ENCODE peak calls at places on chromosome 13, in seven cellular contexts. C is AG10803, R is retinal pigment epithelial cell, T is heart left ventricle, V is esophagus squamous epithelium, Y is GM13977, Q is ascending aorta. D is an unnamed sample.

GRCh38 chr13:109154546-109154945 is 525.1 kb downstream of the MYO16 start:
- DNase-seq in C (peak), R (peak), T (no peak), V (no peak), Y (no peak), Q (no peak), D (no peak)

GRCh38 chr13:77390391-77390790 is 63.5 kb upstream of the MYCBP2 start:
- DNase-seq in C (peak), R (no peak), T (no peak), V (no peak), Y (no peak), Q (no peak), D (no peak)

GRCh38 chr13:19155321-19155861 is 26.2 kb downstream of the TUBA3C start:
- DNase-seq in C (no peak), R (no peak), T (no peak), V (no peak), Y (no peak), Q (no peak), D (no peak)

GRCh38 chr13:61989984-61990383 is 574.3 kb upstream of the PCDH20 start:
- DNase-seq in C (no peak), R (no peak), T (no peak), V (no peak), Y (no peak), Q (no peak), D (no peak)

GRCh38 chr13:103188688-103189326 is 122.6 kb upstream of the SLC10A2 start:
- DNase-seq in C (no peak), R (no peak), T (no peak), V (no peak), Y (no peak), Q (no peak), D (no peak)

GRCh38 chr13:20219585-20219984 is 12.5 kb downstream of the GJB6 start:
- DNase-seq in C (no peak), R (no peak), T (no peak), V (no peak), Y (peak), Q (no peak), D (no peak)

GRCh38 chr13:110228936-110229904 is 77.7 kb downstream of the COL4A1 start:
- DNase-seq in C (peak), R (no peak), T (no peak), V (no peak), Y (no peak), Q (no peak), D (no peak)

GRCh38 chr13:113835461-113836274 is 28.2 kb downstream of the GAS6 start:
- DNase-seq in C (peak), R (no peak), T (no peak), V (no peak), Y (peak), Q (no peak), D (no peak)

GRCh38 chr13:41019027-41019487 is at the start of gene ELF1:
- DNase-seq in C (peak), R (peak), T (no peak), V (peak), Y (peak), Q (peak), D (no peak)

GRCh38 chr13:75467009-75467728 is 14.8 kb downstream of the TBC1D4 start:
- DNase-seq in C (no peak), R (no peak), T (no peak), V (no peak), Y (no peak), Q (no peak), D (no peak)

GRCh38 chr13:27168870-27169525 is 2.6 kb downstream of the USP12 start:
- DNase-seq in C (peak), R (no peak), T (no peak), V (no peak), Y (no peak), Q (no peak), D (no peak)

GRCh38 chr13:80529734-80530133 is 188.8 kb upstream of the SPRY2 start:
- DNase-seq in C (no peak), R (no peak), T (no peak), V (no peak), Y (no peak), Q (no peak), D (no peak)

GRCh38 chr13:104691765-104692164 is 1625.5 kb upstream of the SLC10A2 start:
- DNase-seq in C (no peak), R (no peak), T (no peak), V (no peak), Y (no peak), Q (no peak), D (no peak)

GRCh38 chr13:34458756-34459462 is 483.2 kb upstream of the NBEA start:
- DNase-seq in C (peak), R (no peak), T (no peak), V (no peak), Y (no peak), Q (no peak), D (no peak)

GRCh38 chr13:100394005-100394695 is 194.4 kb downstream of the GGACT start:
- DNase-seq in C (peak), R (no peak), T (no peak), V (no peak), Y (peak), Q (no peak), D (no peak)

GRCh38 chr13:26254583-26255102 is 714 bp downstream of the CDK8 start:
- DNase-seq in C (peak), R (peak), T (peak), V (peak), Y (peak), Q (peak), D (peak)

GRCh38 chr13:110914293-110915056 is 394 bp downstream of the ANKRD10 start:
- DNase-seq in C (peak), R (peak), T (peak), V (no peak), Y (peak), Q (peak), D (no peak)

GRCh38 chr13:112767506-112768471 is 78.0 kb downstream of the ATP11A start:
- DNase-seq in C (no peak), R (no peak), T (no peak), V (no peak), Y (peak), Q (no peak), D (no peak)

GRCh38 chr13:101309014-101309619 is 107.2 kb downstream of the NALCN start:
- DNase-seq in C (peak), R (no peak), T (no peak), V (no peak), Y (no peak), Q (no peak), D (no peak)

GRCh38 chr13:103101500-103101899 is 35.3 kb upstream of the SLC10A2 start:
- DNase-seq in C (no peak), R (no peak), T (no peak), V (no peak), Y (no peak), Q (no peak), D (no peak)

GRCh38 chr13:23375007-23375971 is 58.2 kb downstream of the SACS start:
- DNase-seq in C (peak), R (peak), T (peak), V (peak), Y (peak), Q (peak), D (peak)
- TF ChIP-seq CTCF in C (peak), R (no peak), T (peak), V (no peak), Y (peak), Q (peak), D (no peak)

DNA sequence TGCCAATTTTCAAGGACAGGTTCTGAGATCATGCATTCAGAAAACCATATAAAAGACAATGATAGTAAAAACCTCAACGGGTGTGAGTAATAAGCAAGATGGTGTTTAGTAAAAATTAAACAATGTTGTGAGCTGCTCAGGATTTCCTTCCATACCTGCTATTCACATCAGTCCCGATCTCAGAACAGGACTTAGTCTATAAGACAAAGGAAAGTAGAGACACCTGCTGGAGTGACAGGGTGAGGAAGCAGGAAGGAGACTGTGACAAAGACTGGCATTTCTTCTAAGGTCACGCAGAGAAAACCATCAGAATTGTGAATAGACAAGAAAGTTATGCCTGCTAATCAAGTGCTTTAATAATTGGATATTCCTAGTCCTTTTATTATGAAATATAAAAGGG is 648.0 kb downstream of the DACH1 start:
- DNase-seq in C (no peak), R (no peak), T (no peak), V (no peak), Y (no peak), Q (no peak), D (no peak)
- TF ChIP-seq CTCF in C (no peak), R (peak), T (peak), V (no peak), Y (peak), Q (peak), D (no peak)

DNA sequence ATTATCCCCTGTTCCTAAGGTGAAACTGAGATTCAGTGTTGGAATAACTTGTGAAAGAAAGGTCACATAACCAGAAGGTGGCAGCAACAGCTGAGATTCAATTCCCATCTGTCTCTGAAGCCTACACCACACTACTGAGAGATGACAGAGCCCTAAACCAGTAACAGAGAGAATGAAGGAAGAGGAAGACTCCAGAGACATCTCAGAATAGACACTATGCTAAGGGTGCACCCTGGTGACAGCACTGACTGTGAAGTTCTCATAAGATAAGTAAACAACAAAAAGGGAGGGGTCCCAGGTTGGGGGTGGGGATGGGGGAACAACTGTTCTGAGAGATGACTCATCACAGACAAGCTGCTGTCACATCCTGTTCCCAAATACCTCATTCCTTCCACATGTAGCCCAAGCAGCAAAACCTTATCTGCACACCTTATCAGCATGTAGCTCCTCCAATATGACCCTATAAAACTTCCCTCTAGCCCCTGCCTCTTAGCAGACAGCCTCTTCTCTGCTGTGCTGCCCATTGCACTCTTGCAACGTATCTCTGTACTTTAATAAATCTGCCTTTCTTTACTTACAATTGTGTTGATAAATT is 46.5 kb downstream of the UTP14C start:
- DNase-seq in C (peak), R (no peak), T (no peak), V (no peak), Y (peak), Q (no peak), D (no peak)
- TF ChIP-seq CTCF in C (peak), R (no peak), T (peak), V (no peak), Y (peak), Q (no peak), D (no peak)

GRCh38 chr13:23767806-23768205 is 121.4 kb downstream of the MIPEP start:
- DNase-seq in C (no peak), R (no peak), T (no peak), V (no peak), Y (no peak), Q (no peak), D (no peak)

GRCh38 chr13:23771966-23772365 is 117.2 kb downstream of the MIPEP start:
- DNase-seq in C (peak), R (peak), T (no peak), V (no peak), Y (no peak), Q (no peak), D (no peak)

GRCh38 chr13:23772717-23773116 is 116.5 kb downstream of the MIPEP start:
- DNase-seq in C (no peak), R (no peak), T (no peak), V (no peak), Y (no peak), Q (no peak), D (no peak)

GRCh38 chr13:23766939-23767338 is 122.3 kb downstream of the MIPEP start:
- DNase-seq in C (no peak), R (no peak), T (no peak), V (no peak), Y (no peak), Q (no peak), D (no peak)

DNA sequence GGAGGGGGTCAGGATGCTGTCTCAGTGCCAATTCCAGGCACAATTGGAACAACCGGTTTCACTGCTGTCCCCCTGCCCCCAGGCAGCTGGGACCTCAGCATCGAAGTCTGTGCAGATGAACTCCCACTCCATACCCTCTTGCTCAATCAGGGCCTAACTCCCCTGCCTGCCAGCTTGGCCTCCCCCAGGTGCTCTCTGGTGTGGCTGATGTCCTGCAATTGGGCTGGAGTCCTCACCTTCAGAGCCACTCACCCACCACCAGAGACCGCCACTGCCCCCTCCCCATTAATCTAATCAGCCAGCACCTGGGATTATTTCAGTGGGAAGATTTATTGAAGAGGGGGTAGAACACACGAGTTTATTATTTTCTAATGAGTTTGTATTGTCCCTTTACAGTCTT is 118.8 kb downstream of the MIPEP start:
- DNase-seq in C (no peak), R (no peak), T (no peak), V (no peak), Y (no peak), Q (no peak), D (no peak)
- TF ChIP-seq CTCF in C (no peak), R (no peak), T (no peak), V (no peak), Y (peak), Q (no peak), D (no peak)

GRCh38 chr13:22569830-22570229 is 610.9 kb upstream of the SGCG start:
- DNase-seq in C (no peak), R (no peak), T (no peak), V (no peak), Y (no peak), Q (no peak), D (no peak)
- TF ChIP-seq CTCF in C (no peak), R (peak), T (peak), V (no peak), Y (no peak), Q (no peak), D (no peak)

DNA sequence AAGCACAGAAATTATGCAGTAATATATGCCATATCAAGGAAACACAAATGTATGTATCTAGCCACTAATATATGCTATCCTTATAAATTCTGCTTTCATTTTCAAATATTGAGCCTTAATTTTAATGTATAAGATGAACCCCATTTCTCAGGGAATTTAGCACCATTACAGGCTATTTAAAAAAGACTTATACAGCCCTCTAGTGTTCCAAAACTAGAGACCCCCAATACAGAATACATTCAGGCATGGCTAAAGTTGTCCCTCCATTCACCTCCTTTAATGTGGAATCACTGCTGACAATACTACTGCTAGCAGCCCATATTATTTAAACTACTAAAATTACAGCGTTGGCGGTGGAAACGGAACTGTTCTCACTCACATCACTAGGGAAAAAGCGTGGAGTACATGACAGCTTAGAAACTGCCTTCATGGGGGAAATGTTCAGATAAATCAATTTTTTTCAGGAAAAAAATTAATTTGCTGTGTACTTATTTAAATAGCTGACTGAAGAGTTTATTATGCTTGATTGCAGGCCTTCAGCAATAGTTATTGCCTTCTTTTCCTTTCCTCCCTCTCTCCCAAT is 541.0 kb downstream of the PCDH9 start:
- DNase-seq in C (no peak), R (no peak), T (no peak), V (no peak), Y (no peak), Q (no peak), D (no peak)
- TF ChIP-seq CTCF in C (peak), R (peak), T (peak), V (no peak), Y (peak), Q (no peak), D (no peak)

DNA sequence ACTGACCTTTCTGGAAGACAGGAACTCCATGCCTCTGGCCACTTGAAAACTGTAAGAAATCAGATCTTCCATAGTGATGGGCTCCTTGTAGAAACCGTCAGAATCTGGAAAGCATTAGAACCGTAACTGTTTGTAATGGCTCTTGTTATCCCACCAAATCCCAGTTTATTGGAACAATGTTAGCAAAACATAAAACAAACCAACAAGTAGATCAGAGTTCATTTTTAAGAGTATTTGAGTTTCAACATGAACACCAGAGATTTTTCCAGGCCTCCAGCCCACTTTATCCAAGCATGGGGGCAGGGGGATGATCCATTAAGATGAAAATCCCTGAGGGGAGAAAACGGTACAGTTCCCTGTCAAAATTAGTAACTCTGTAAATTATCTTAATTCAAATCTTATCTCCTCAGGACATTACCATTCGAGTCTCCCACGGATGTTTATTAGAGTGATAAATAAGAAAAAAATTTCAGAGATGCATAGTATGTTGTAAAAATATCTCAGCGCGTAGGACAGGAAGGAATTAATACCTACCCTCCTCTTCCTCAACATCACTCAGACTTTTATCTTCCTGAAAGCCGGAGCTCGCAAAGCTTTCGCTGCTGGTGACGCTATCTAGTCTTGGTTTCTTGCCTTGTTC is 172.6 kb downstream of the FLT1 start:
- DNase-seq in C (peak), R (no peak), T (no peak), V (no peak), Y (no peak), Q (no peak), D (no peak)
- TF ChIP-seq CTCF in C (no peak), R (no peak), T (no peak), V (no peak), Y (no peak), Q (no peak), D (no peak)

GRCh38 chr13:43079392-43079931 is 56.1 kb downstream of the DNAJC15 start:
- DNase-seq in C (no peak), R (no peak), T (no peak), V (no peak), Y (no peak), Q (no peak), D (no peak)

GRCh38 chr13:43078399-43078798 is 55.0 kb downstream of the DNAJC15 start:
- DNase-seq in C (no peak), R (no peak), T (no peak), V (no peak), Y (no peak), Q (no peak), D (no peak)

GRCh38 chr13:43074824-43075510 is 51.6 kb downstream of the DNAJC15 start:
- DNase-seq in C (no peak), R (no peak), T (no peak), V (no peak), Y (no peak), Q (no peak), D (no peak)

GRCh38 chr13:43077906-43078305 is 54.5 kb downstream of the DNAJC15 start:
- DNase-seq in C (peak), R (no peak), T (no peak), V (no peak), Y (no peak), Q (no peak), D (no peak)

DNA sequence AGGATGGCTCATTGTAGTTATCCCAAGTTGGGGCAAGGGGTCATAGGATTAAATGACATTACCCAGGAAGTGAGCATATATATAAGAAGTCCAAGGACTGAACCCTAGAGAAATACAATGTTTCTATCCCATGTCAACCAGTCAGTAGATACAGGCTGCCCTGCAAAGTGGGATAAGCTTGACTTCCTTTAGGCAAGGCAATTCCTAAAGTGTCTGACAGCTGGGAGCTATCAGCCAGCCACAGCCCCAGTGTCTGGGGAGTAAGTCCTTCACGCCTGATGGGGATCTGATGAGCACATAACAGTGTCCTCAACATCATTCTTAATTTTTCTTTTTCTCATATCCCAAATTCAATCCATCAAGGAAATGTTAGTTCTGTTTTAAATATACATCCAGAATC is 54.1 kb downstream of the DNAJC15 start:
- DNase-seq in C (no peak), R (no peak), T (no peak), V (no peak), Y (no peak), Q (no peak), D (no peak)
- TF ChIP-seq CTCF in C (no peak), R (no peak), T (no peak), V (no peak), Y (no peak), Q (no peak), D (no peak)